ENCODE peak calls at places on chromosomes 11 and 22, in ten cellular contexts. A is ovary, Y is transverse colon, L is stomach, D is tibial nerve, M is esophagus muscularis mucosa, G is H1, Q is HepG2, S is suprapubic skin, B is A549. P is an unnamed sample.

GRCh38 chr22:32340437-32340836 is 17.2 kb upstream of the RFPL3 start:
- DNase-seq in A (no peak), Y (no peak), L (peak; percentile 3), D (no peak), M (no peak), G (peak; percentile 47), Q (peak; percentile 11), S (no peak), B (no peak), P (no peak)

GRCh38 chr11:47469411-47470179 is 20.7 kb upstream of the RAPSN start:
- DNase-seq in A (no peak), Y (no peak), L (no peak), D (no peak), M (no peak), G (no peak), Q (no peak), S (no peak), B (no peak), P (no peak)

GRCh38 chr11:69539416-69540117 is 58.1 kb downstream of the LINC01488 start:
- DNase-seq in A (no peak), Y (peak; percentile 26), L (no peak), D (peak; percentile 35), M (no peak), G (no peak), Q (no peak), S (peak; percentile 62), B (no peak), P (peak; percentile 70)

GRCh38 chr22:41478473-41478872 is 9.6 kb downstream of the ACO2 start:
- DNase-seq in A (no peak), Y (no peak), L (no peak), D (no peak), M (no peak), G (no peak), Q (no peak), S (no peak), B (no peak), P (no peak)

GRCh38 chr22:26380072-26380471 is 49.0 kb upstream of the ASPHD2 start:
- DNase-seq in A (no peak), Y (no peak), L (no peak), D (no peak), M (no peak), G (no peak), Q (no peak), S (no peak), B (no peak), P (no peak)

GRCh38 chr11:109017489-109017888 is 352.6 kb downstream of the DDX10 start:
- DNase-seq in A (no peak), Y (no peak), L (no peak), D (no peak), M (peak; percentile 62), G (no peak), Q (no peak), S (no peak), B (no peak), P (no peak)

GRCh38 chr22:26416670-26417270 is 12.3 kb upstream of the ASPHD2 start:
- DNase-seq in A (no peak), Y (no peak), L (no peak), D (peak; percentile 11), M (no peak), G (peak; percentile 54), Q (no peak), S (no peak), B (no peak), P (no peak)

GRCh38 chr11:33025339-33025722 is 9.7 kb downstream of the DEPDC7 start:
- DNase-seq in A (no peak), Y (no peak), L (no peak), D (no peak), M (no peak), G (no peak), Q (no peak), S (no peak), B (no peak), P (no peak)

DNA sequence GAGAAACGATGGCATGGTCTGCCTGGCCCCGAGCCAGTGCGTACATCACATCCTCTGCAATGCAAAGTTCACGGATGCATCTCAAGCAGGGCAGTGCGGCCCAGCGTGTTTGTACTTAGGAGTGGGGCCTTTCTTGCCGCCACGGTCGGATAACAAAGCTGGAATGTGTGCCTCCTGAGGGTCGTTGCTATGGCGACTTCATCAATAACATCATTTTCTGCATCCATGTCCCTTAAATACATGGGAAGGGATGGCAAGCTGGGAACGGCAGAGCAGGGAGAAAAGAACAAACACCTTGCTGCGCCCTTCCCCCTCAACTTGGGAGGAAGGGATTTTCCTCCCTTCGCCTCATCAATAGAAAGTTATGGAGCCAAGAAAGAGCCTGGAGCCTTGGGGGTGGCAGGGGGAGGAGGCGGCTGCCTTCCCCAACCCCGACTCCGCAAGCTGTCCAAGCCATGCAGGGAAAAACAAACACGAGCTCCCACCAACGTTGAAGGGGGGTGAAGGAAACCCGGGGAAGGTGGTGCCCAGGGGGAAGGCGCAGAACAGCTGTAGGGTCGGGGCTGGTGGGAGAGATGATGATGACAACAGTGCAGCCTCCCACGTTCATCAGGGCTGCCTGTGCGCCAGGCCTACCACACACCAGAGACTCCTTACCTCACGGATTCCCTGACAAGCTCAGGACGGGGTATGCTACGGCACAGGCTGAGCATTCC is 73.7 kb downstream of the SCUBE1 start:
- DNase-seq in A (no peak), Y (no peak), L (no peak), D (no peak), M (no peak), G (no peak), Q (no peak), S (no peak), B (no peak), P (no peak)
- TF ChIP-seq EP300 in A (no peak), Y (no peak), L (no peak), D (no peak), M (no peak), G (no peak), Q (no peak), S (no peak), B (no peak), P (no peak)

DNA sequence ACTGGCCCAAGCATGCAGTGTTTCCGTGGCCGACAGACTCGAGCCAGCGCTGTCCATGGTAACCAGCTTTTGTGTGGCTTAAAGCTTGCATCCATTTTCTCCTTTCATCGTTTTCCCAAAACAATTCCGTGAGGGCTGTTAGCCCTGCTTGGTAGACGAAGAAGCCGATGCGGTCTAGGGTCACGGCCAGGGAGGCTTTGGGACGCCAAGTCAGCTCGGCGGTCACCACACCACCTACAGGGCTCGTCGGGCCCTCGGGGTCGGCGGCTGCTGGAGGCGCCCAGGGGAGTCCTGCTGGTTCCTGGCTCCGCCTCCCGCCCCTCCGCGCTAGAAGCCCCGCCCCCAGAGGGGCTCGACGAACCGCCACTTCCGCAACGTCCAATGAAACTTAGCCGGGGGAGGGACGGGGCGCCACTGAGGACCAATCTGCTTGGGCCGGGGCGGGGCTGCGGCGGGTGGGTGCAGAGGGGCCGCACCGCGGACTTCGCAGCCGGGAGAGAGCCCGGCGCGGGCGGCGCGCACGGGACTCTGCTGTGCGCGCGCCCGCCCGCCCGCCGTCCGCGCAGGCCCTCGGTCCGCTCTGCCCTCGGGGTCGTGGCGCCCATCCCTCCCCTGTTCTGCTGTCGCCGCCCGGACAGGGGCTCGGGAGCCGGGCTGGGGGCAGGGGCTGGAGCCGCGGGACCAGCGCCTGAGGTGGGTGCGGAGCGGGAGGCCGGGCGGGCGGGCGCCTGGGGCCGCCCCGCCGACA is at the start of gene TIGD3:
- DNase-seq in A (peak; percentile 99), Y (peak; percentile 99), L (peak; percentile 98), D (peak; percentile 96), M (peak; percentile 99), G (peak; percentile 98), Q (peak; percentile 92), S (peak; percentile 98), B (peak; percentile 99), P (peak; percentile 99)
- TF ChIP-seq POLR2A in A (peak; percentile 62), Y (no peak), L (no peak), D (peak; percentile 81), M (no peak), G (peak; percentile 11), Q (peak; percentile 45), S (no peak), B (peak; percentile 65), P (no peak)

DNA sequence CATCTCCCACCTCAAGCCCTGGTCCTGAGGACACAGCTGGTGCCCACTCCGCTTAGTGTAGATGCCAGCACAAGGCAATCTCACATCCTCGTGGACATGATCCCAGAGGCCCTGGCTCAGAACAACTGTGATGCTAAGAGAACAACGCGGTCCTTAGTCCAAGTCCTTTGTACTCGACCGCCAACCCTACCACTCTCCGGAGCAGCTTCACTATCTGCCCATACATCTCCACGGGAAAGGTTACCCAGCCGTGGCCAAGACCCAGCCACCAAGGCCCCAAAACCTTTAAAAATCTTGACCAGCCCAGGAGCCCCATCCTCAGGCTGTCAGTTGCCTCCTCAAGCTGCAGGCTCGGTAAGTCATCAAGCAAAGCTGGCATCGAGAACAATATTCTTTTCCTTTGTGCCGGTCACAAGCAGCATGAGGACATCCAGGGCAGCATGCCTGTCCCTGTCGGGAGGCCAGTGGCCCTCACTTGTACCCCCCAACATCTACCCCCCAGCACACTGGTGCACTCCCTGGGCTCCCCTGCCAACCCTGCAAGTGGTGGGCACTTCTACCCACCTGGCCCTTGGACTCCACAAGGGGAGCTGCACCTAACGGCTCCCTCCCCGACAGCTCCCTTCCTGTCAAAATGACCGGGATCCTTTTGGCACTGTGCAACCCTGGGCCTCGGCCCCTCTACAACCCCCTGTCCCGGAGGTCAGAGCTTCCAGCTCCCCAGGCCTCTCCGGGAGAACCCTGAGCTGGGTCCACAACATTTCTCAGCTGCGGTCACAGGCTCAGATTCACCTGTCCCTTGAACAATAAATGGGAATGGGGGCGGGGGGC is 2.5 kb downstream of the OSBPL5 start:
- DNase-seq in A (no peak), Y (peak; percentile 7), L (no peak), D (no peak), M (no peak), G (no peak), Q (no peak), S (no peak), B (no peak), P (no peak)
- TF ChIP-seq EP300 in A (no peak), Y (no peak), L (no peak), D (peak; percentile 43), M (no peak), G (no peak), Q (no peak), S (no peak), B (no peak), P (no peak)

GRCh38 chr11:73781303-73781702 is 6.4 kb upstream of the MRPL48 start:
- DNase-seq in A (no peak), Y (no peak), L (no peak), D (no peak), M (no peak), G (no peak), Q (no peak), S (no peak), B (no peak), P (no peak)

GRCh38 chr11:73783483-73784020 is 4.1 kb upstream of the MRPL48 start:
- DNase-seq in A (no peak), Y (no peak), L (no peak), D (no peak), M (no peak), G (no peak), Q (peak; percentile 50), S (no peak), B (no peak), P (no peak)

GRCh38 chr11:73784080-73784634 is 3.5 kb upstream of the MRPL48 start:
- DNase-seq in A (no peak), Y (no peak), L (no peak), D (no peak), M (no peak), G (no peak), Q (peak; percentile 78), S (no peak), B (no peak), P (no peak)

GRCh38 chr11:73784734-73785133 is 2.9 kb upstream of the MRPL48 start:
- DNase-seq in A (no peak), Y (no peak), L (no peak), D (no peak), M (no peak), G (no peak), Q (no peak), S (no peak), B (no peak), P (no peak)

GRCh38 chr11:73779084-73779902 is 8.4 kb upstream of the MRPL48 start:
- DNase-seq in A (peak; percentile 97), Y (peak; percentile 98), L (peak; percentile 98), D (peak; percentile 95), M (peak; percentile 99), G (peak; percentile 99), Q (peak; percentile 98), S (peak; percentile 99), B (peak; percentile 97), P (peak; percentile 99)
- TF ChIP-seq POLR2A in A (no peak), Y (peak; percentile 65), L (no peak), D (peak; percentile 61), M (no peak), G (peak; percentile 97), Q (peak; percentile 89), S (no peak), B (peak; percentile 48), P (peak; percentile 40)